ENCODE peak calls at places on chromosome 18, in nine cellular contexts. E is D721Med; Z is stimulated activated CD4-positive, alpha-beta T cell treated with anti-CD3 and anti-CD28 coated beads, Interleukin-4, amount 100 ng/mL, for 24 hours; L is pancreas; J is islet precursor cell; D is GM12865; V is HFFc6; C is activated T-helper 1 cell treated with anti-CD3 and anti-CD28 coated beads, Interleukin-12 subunit alpha, Interleukin-12 subunit beta, Interleukin-2, Interleukin-4 antibody, amounts not matched to agents 30 ng/mL and 10 ng/mL and 1 ng/mL, durations not matched to agents 14 hours and 24 hours and 36 hours; K is activated naive CD4-positive, alpha-beta T cell. T is an unnamed sample.

GRCh38 chr18:58915006-58915799 is 50.5 kb downstream of the ZNF532 start:
- DNase-seq in V (no peak), J (no peak), K (no peak), L (no peak), E (no peak), D (no peak), Z (no peak), C (no peak), T (no peak)

GRCh38 chr18:51196811-51197660 is 445 bp downstream of the MEX3C start:
- DNase-seq in V (peak), D (peak), J (peak), K (no peak), C (no peak), L (peak), E (no peak), Z (peak), T (peak)

GRCh38 chr18:63422862-63423304 is 607 bp upstream of the VPS4B start:
- DNase-seq in C (no peak), Z (no peak), D (no peak), K (no peak), L (no peak), J (no peak), V (no peak), E (no peak), T (peak)

GRCh38 chr18:48765053-48765452 is 185.7 kb downstream of the SMAD7 start:
- DNase-seq in E (no peak), J (no peak), C (no peak), V (no peak), L (no peak), D (no peak), K (no peak), Z (no peak), T (no peak)

GRCh38 chr18:68662779-68663178 is 52.1 kb downstream of the TMX3 start:
- DNase-seq in V (peak), D (no peak), L (no peak), J (no peak), E (no peak), C (no peak), K (no peak), Z (no peak), T (no peak)

GRCh38 chr18:49849331-49850217 is 36.2 kb upstream of the ACAA2 start:
- DNase-seq in K (no peak), C (no peak), E (no peak), L (no peak), V (peak), J (peak), D (no peak), Z (no peak), T (no peak)

GRCh38 chr18:24726727-24727539 is 266.5 kb downstream of the HRH4 start:
- DNase-seq in L (peak), J (peak), D (peak), V (peak), Z (peak), C (peak), E (no peak), K (no peak), T (peak)

GRCh38 chr18:48134609-48135008 is 204.2 kb upstream of the SMAD2 start:
- DNase-seq in E (no peak), L (no peak), Z (no peak), J (no peak), K (no peak), D (no peak), C (no peak), V (no peak), T (no peak)

GRCh38 chr18:2881490-2882195 is 34.8 kb downstream of the EMILIN2 start:
- DNase-seq in Z (no peak), K (no peak), D (peak), C (no peak), V (peak), E (no peak), J (peak), L (no peak), T (peak)

GRCh38 chr18:10794771-10795170 is 268.9 kb downstream of the NAPG start:
- DNase-seq in Z (no peak), J (no peak), C (no peak), D (no peak), V (no peak), L (no peak), K (no peak), E (no peak), T (no peak)

GRCh38 chr18:34631071-34631470 is 79.0 kb upstream of the DTNA start:
- DNase-seq in D (no peak), C (no peak), Z (no peak), L (no peak), J (no peak), V (no peak), E (no peak), K (no peak), T (no peak)

GRCh38 chr18:9765505-9765904 is 57.4 kb downstream of the RAB31 start:
- DNase-seq in J (peak), D (no peak), C (no peak), K (no peak), Z (no peak), L (no peak), V (no peak), E (no peak), T (no peak)

GRCh38 chr18:23650963-23651927 is 11.5 kb downstream of the ANKRD29 start:
- DNase-seq in D (no peak), V (peak), C (no peak), E (no peak), K (no peak), L (no peak), Z (no peak), J (no peak), T (no peak)

GRCh38 chr18:12304351-12305210 is 3.5 kb upstream of the TUBB6 start:
- DNase-seq in J (no peak), C (no peak), K (no peak), L (peak), Z (no peak), V (no peak), D (no peak), E (no peak), T (peak)

T was measured in breast epithelium.